ENCODE peak calls at places on chromosomes 16 and 17, in eight cellular contexts. L is left ventricle myocardium inferior; U is CD8-positive, alpha-beta memory T cell; W is esophagus squamous epithelium; Q is transverse colon; H is WERI-Rb-1; Y is uterus; Z is breast epithelium. T is an unnamed sample.

GRCh38 chr17:56902350-56902749 is 11.5 kb downstream of the TRIM25 start:
- DNase-seq in Z (no peak), L (no peak), H (no peak), Y (no peak), U (no peak), W (no peak), Q (no peak), T (no peak)

GRCh38 chr17:82898976-82899514 is 59.2 kb upstream of the ZNF750 start:
- DNase-seq in H (no peak), Y (no peak), Z (no peak), U (no peak), L (no peak), W (no peak), Q (no peak), T (no peak)

GRCh38 chr17:1179112-1179634 is 608 bp downstream of the ABR start:
- DNase-seq in Y (peak), W (no peak), H (no peak), Q (no peak), U (no peak), L (no peak), Z (no peak), T (no peak)

GRCh38 chr17:65557349-65558310 is 3.8 kb downstream of the AXIN2 start:
- DNase-seq in U (peak), Y (no peak), W (no peak), Q (no peak), L (no peak), H (no peak), Z (no peak), T (no peak)

GRCh38 chr17:16491131-16491702 is 776 bp downstream of the LRRC75A start:
- DNase-seq in Y (no peak), L (no peak), Z (no peak), U (peak), H (no peak), Q (peak), W (no peak), T (peak)

GRCh38 chr16:15672514-15673167 is 22.6 kb downstream of the NDE1 start:
- DNase-seq in L (peak), Y (peak), W (peak), H (no peak), Q (peak), Z (peak), U (peak), T (peak)

GRCh38 chr16:81633147-81633619 is 145.9 kb upstream of the PLCG2 start:
- DNase-seq in Z (no peak), Q (no peak), W (no peak), Y (no peak), H (peak), L (no peak), U (no peak), T (peak)

GRCh38 chr17:35022536-35023063 is 40.9 kb downstream of the RFFL start:
- DNase-seq in Z (peak), H (no peak), Q (peak), U (peak), L (peak), W (peak), Y (peak), T (peak)

GRCh38 chr17:39073353-39073752 is 78.1 kb downstream of the PLXDC1 start:
- DNase-seq in H (no peak), Q (no peak), U (no peak), Z (no peak), Y (no peak), L (no peak), W (no peak), T (no peak)

GRCh38 chr17:74744714-74745547 is 3.5 kb upstream of the NHERF1 start:
- DNase-seq in H (peak), W (peak), Z (peak), U (peak), L (peak), Q (peak), Y (peak), T (peak)

GRCh38 chr16:29729116-29729521 is 16.7 kb downstream of the C16orf54 start:
- DNase-seq in W (no peak), U (no peak), L (no peak), Q (no peak), H (peak), Y (no peak), Z (no peak), T (no peak)

GRCh38 chr17:80035687-80035936 is at the start of gene TBC1D16:
- DNase-seq in Q (no peak), L (no peak), H (no peak), Z (no peak), Y (no peak), W (no peak), U (no peak), T (no peak)

GRCh38 chr16:79250457-79251098 is 350.0 kb downstream of the MAF start:
- DNase-seq in Q (no peak), Z (no peak), Y (no peak), W (no peak), L (no peak), H (no peak), U (no peak), T (no peak)

GRCh38 chr17:4304417-4305027 is 40.7 kb upstream of the ANKFY1 start:
- DNase-seq in L (no peak), W (no peak), U (peak), Q (peak), H (peak), Y (peak), Z (no peak), T (peak)

GRCh38 chr16:61872778-61873119 is 163.5 kb downstream of the CDH8 start:
- DNase-seq in U (no peak), L (no peak), H (no peak), Z (no peak), W (no peak), Y (no peak), Q (no peak), T (no peak)

GRCh38 chr17:49723423-49723822 is 15.7 kb upstream of the SLC35B1 start:
- DNase-seq in Z (peak), U (no peak), W (no peak), Q (peak), Y (peak), L (peak), H (peak), T (no peak)

GRCh38 chr17:4261452-4261851 is 2.3 kb downstream of the ANKFY1 start:
- DNase-seq in L (no peak), Q (no peak), Y (no peak), H (no peak), W (no peak), U (no peak), Z (no peak), T (no peak)

GRCh38 chr17:82966415-82966814 is 113.0 kb upstream of the METRNL start:
- DNase-seq in U (no peak), Q (no peak), Z (no peak), Y (no peak), H (peak), W (no peak), L (no peak), T (no peak)

GRCh38 chr16:61555718-61556441 is 480.4 kb downstream of the CDH8 start:
- DNase-seq in Z (no peak), U (no peak), Y (no peak), H (no peak), L (no peak), Q (no peak), W (no peak), T (no peak)

GRCh38 chr16:66263168-66263972 is 103.1 kb upstream of the CDH5 start:
- DNase-seq in H (peak), W (no peak), L (no peak), Y (no peak), U (no peak), Z (peak), Q (no peak), T (no peak)

GRCh38 chr16:7397901-7398300 is 65.3 kb downstream of the RBFOX1 start:
- DNase-seq in H (peak), U (no peak), L (no peak), Q (no peak), Y (no peak), W (no peak), Z (no peak), T (no peak)

GRCh38 chr16:56547949-56548567 is 16.8 kb upstream of the MT4 start:
- DNase-seq in W (no peak), L (no peak), Q (no peak), U (no peak), H (no peak), Y (no peak), Z (no peak), T (no peak)

GRCh38 chr16:83908798-83909197 is 9.9 kb downstream of the MLYCD start:
- DNase-seq in H (no peak), Z (no peak), Q (no peak), W (no peak), L (no peak), Y (no peak), U (no peak), T (no peak)

GRCh38 chr16:9113707-9114106 is 22.3 kb downstream of the HAPSTR1 start:
- DNase-seq in W (no peak), Y (no peak), Z (no peak), L (no peak), U (no peak), H (no peak), Q (no peak), T (no peak)

GRCh38 chr16:90020838-90021382 is 1.7 kb upstream of the DBNDD1 start:
- DNase-seq in Q (no peak), Z (no peak), H (no peak), W (no peak), U (no peak), L (no peak), Y (no peak), T (no peak)

GRCh38 chr17:79478051-79478461 is 132.8 kb downstream of the RBFOX3 start:
- DNase-seq in H (no peak), U (no peak), Z (no peak), Q (no peak), Y (peak), W (no peak), L (no peak), T (no peak)

GRCh38 chr16:72947379-72948237 is 100.3 kb downstream of the ZFHX3 start:
- DNase-seq in L (no peak), Z (no peak), H (no peak), U (no peak), Q (no peak), Y (no peak), W (no peak), T (no peak)

GRCh38 chr17:4559851-4560820 is at the start of gene GGT6:
- DNase-seq in Q (peak), Y (no peak), H (no peak), U (no peak), W (no peak), L (no peak), Z (peak), T (no peak)

GRCh38 chr16:84292032-84292431 is 2.6 kb upstream of the WFDC1 start:
- DNase-seq in H (no peak), Q (no peak), U (no peak), Y (no peak), Z (no peak), W (no peak), L (no peak), T (no peak)

GRCh38 chr17:21677911-21678310 is 14.4 kb upstream of the KCNJ18 start:
- DNase-seq in W (no peak), H (no peak), L (no peak), Y (peak), U (no peak), Z (no peak), Q (no peak), T (no peak)

GRCh38 chr16:86609115-86609514 is 30.8 kb downstream of the FOXL1 start:
- DNase-seq in Y (no peak), Z (no peak), U (no peak), W (no peak), L (no peak), H (no peak), Q (no peak), T (no peak)

GRCh38 chr16:70331588-70332358 is 14.9 kb upstream of the DDX19A start:
- DNase-seq in H (peak), Y (peak), W (no peak), L (no peak), Z (no peak), U (no peak), Q (no peak), T (no peak)

GRCh38 chr17:63774141-63774981 is at the start of gene DDX42:
- DNase-seq in Y (peak), U (no peak), Q (peak), H (peak), W (peak), Z (peak), L (peak), T (no peak)

GRCh38 chr17:38451030-38451839 is 23.0 kb downstream of the ARHGAP23 start:
- DNase-seq in Q (no peak), W (no peak), H (no peak), U (no peak), Z (peak), Y (no peak), L (peak), T (no peak)

GRCh38 chr17:26818736-26819135 is 475.2 kb upstream of the WSB1 start:
- DNase-seq in U (no peak), H (no peak), Y (no peak), Q (no peak), Z (no peak), L (no peak), W (no peak), T (no peak)

GRCh38 chr17:45366691-45367090 is 49.9 kb upstream of the MAP3K14 start:
- DNase-seq in Q (no peak), U (no peak), L (no peak), Y (no peak), W (no peak), Z (no peak), H (no peak), T (no peak)
- H3K27ac ChIP-seq in Q (no peak), U (no peak), L (no peak), Y (no peak), W (no peak), Z (no peak), H (no peak), T (no peak)

DNA sequence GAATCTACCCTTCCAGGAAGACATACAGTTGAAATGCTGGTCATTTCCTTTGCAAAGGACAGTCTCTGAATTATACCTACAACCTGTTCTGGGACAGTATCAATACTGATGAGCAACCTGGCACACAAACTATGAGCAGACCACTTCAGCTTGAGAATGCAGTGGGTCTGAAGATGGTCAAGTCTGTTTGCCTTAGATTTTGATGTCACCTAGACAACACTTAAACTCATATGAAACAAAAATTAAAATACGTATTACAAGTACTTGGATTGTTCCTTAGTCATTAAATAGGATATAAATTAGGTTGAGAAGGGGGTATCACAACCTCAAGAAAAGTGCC is 3.5 kb downstream of the SRSF2 start:
- DNase-seq in Z (no peak), Y (no peak), U (no peak), W (no peak), Q (no peak), L (no peak), H (no peak), T (no peak)
- H3K4me3 ChIP-seq in Z (no peak), Y (no peak), U (no peak), W (no peak), Q (no peak), L (peak), H (no peak), T (no peak)

GRCh38 chr17:43659823-43660222 is 1.9 kb downstream of the MEOX1 start:
- DNase-seq in Z (no peak), W (no peak), Q (no peak), L (no peak), Y (no peak), U (no peak), H (no peak), T (no peak)

GRCh38 chr17:43660262-43660661 is 1.5 kb downstream of the MEOX1 start:
- DNase-seq in U (no peak), H (no peak), L (no peak), Q (no peak), Z (no peak), Y (no peak), W (no peak), T (no peak)

GRCh38 chr17:43660816-43661493 is 767 bp downstream of the MEOX1 start:
- DNase-seq in Q (no peak), Y (no peak), L (no peak), Z (no peak), U (no peak), H (no peak), W (no peak), T (no peak)

GRCh38 chr17:43661699-43662431 is at the start of gene MEOX1:
- DNase-seq in U (no peak), Q (no peak), L (no peak), Z (no peak), Y (no peak), W (no peak), H (no peak), T (no peak)

GRCh38 chr17:43658890-43659289 is 2.8 kb downstream of the MEOX1 start:
- DNase-seq in Y (no peak), Q (no peak), L (no peak), W (no peak), H (no peak), Z (no peak), U (no peak), T (no peak)
- H3K27ac ChIP-seq in Y (peak), Q (no peak), L (peak), W (peak), H (no peak), Z (peak), U (no peak), T (no peak)

DNA sequence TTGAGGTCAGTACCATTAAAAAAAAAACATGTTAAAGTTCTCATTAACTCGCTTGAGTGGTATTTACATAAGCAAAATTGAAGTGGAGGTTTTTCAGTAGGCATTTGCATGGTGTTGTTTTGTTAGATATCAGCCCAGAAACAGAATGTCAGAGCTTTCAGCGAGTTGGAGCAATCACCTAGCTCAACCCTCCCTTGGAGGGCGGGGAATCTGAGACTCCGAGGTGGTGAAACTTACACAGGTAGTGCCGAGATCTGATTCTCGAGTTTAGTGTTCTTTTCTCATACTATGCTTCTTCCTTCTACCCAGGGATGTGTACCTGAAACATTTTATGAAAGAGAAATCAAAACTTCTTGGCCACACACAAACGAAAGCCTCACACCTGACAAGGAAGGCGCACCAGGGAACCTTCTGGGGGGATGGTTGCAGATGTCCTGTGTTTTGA is 6.6 kb downstream of the SEC14L1 start:
- DNase-seq in Q (peak), H (no peak), Z (no peak), W (no peak), Y (no peak), U (no peak), L (no peak), T (no peak)
- H3K4me3 ChIP-seq in Q (no peak), H (no peak), Z (no peak), W (no peak), Y (no peak), U (no peak), L (peak), T (no peak)

GRCh38 chr17:57927048-57927723 is 28.0 kb downstream of the CUEDC1 start:
- DNase-seq in Y (no peak), Q (peak), Z (peak), L (peak), W (no peak), H (peak), U (no peak), T (no peak)
- H3K27ac ChIP-seq in Y (peak), Q (peak), Z (peak), L (peak), W (peak), H (peak), U (no peak), T (no peak)

GRCh38 chr17:45883063-45883462 is 11.3 kb upstream of the MAPT start:
- DNase-seq in Z (no peak), W (no peak), Y (no peak), L (no peak), H (no peak), Q (no peak), U (no peak), T (no peak)

GRCh38 chr17:45893725-45894021 is 681 bp upstream of the MAPT start:
- DNase-seq in Z (no peak), Y (no peak), H (no peak), W (no peak), L (no peak), Q (no peak), U (no peak), T (no peak)

GRCh38 chr17:45886852-45887251 is 7.5 kb upstream of the MAPT start:
- DNase-seq in H (no peak), Y (no peak), Z (no peak), W (no peak), U (no peak), Q (no peak), L (no peak), T (no peak)

GRCh38 chr17:45889579-45889978 is 4.8 kb upstream of the MAPT start:
- DNase-seq in Z (no peak), W (no peak), Y (no peak), L (no peak), H (peak), Q (no peak), U (no peak), T (no peak)

GRCh38 chr17:45888392-45888791 is 6.0 kb upstream of the MAPT start:
- DNase-seq in W (no peak), Z (no peak), Q (no peak), Y (no peak), H (no peak), L (no peak), U (no peak), T (no peak)
- H3K4me3 ChIP-seq in W (no peak), Z (no peak), Q (no peak), Y (no peak), H (no peak), L (no peak), U (no peak), T (no peak)

GRCh38 chr17:10130733-10131132 is 67.7 kb downstream of the GAS7 start:
- DNase-seq in U (no peak), Q (no peak), W (no peak), Z (no peak), L (no peak), Y (no peak), H (no peak), T (no peak)

GRCh38 chr17:10141436-10141835 is 57.0 kb downstream of the GAS7 start:
- DNase-seq in Q (no peak), Z (no peak), W (no peak), Y (no peak), H (no peak), L (no peak), U (no peak), T (no peak)

GRCh38 chr17:10135539-10136257 is 62.7 kb downstream of the GAS7 start:
- DNase-seq in H (no peak), W (no peak), U (no peak), Y (peak), Q (peak), L (no peak), Z (no peak), T (no peak)

GRCh38 chr17:10139560-10139959 is 58.8 kb downstream of the GAS7 start:
- DNase-seq in W (no peak), L (no peak), Y (no peak), U (no peak), Q (no peak), Z (no peak), H (no peak), T (no peak)

GRCh38 chr17:10136258-10136981 is 62.0 kb downstream of the GAS7 start:
- DNase-seq in H (no peak), W (no peak), U (no peak), Q (no peak), Z (no peak), L (no peak), Y (no peak), T (no peak)
- H3K27ac ChIP-seq in H (no peak), W (no peak), U (no peak), Q (peak), Z (peak), L (peak), Y (peak), T (no peak)

DNA sequence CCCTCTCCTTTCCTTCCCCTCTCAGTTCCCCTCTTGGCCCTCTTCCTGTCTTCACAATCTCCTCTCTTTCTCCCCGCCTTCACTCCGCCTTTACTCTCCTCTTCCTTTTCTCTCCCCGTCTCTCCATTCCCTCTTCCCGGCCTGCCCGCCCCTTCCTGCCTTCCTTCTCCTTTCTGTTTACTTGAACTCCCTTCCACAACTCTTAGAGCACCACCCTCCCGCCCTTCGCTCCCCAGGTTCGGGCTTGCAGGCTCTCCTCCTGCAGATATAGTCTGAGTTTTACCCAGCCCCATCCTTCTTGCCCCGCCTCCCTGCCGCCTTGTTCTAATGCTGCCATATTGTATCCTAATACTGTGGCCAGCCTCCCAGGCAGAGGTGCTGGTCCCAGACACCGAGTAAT is 201.5 kb upstream of the N4BP1 start:
- DNase-seq in H (no peak), U (no peak), Q (no peak), Z (no peak), L (no peak), W (no peak), Y (no peak), T (no peak)
- H3K4me3 ChIP-seq in H (no peak), U (no peak), Q (no peak), Z (no peak), L (peak), W (peak), Y (no peak), T (no peak)

T was measured in CD8-positive, alpha-beta T cell.